ENCODE peak calls at places on chromosomes 11 and 22, in six cellular contexts. One of them, this sample, is unnamed.

GRCh38 chr22:33013531-33014162 is 44.5 kb downstream of the SYN3 start:
- DNase-seq in astrocyte of the spinal cord: no peak
- DNase-seq in AG04449: no peak
- DNase-seq in fibroblast of the aortic adventitia: no peak
- DNase-seq in glutamatergic neuron: no peak
- DNase-seq in CD8-positive, alpha-beta T cell: no peak
- DNase-seq in this sample: no peak

GRCh38 chr22:38443675-38444521 is 11.1 kb downstream of the KCNJ4 start:
- DNase-seq in AG04449: no peak
- DNase-seq in astrocyte of the spinal cord: no peak
- DNase-seq in CD8-positive, alpha-beta T cell: no peak
- DNase-seq in fibroblast of the aortic adventitia: no peak
- DNase-seq in glutamatergic neuron: no peak
- DNase-seq in this sample: no peak

GRCh38 chr11:103652013-103652412 is 384.4 kb upstream of the DDI1 start:
- DNase-seq in fibroblast of the aortic adventitia: peak
- DNase-seq in astrocyte of the spinal cord: peak
- DNase-seq in glutamatergic neuron: no peak
- DNase-seq in CD8-positive, alpha-beta T cell: no peak
- DNase-seq in AG04449: peak
- DNase-seq in this sample: no peak

GRCh38 chr22:35742342-35743100 is 24.8 kb downstream of the APOL5 start:
- DNase-seq in fibroblast of the aortic adventitia: peak
- DNase-seq in astrocyte of the spinal cord: peak
- DNase-seq in glutamatergic neuron: no peak
- DNase-seq in AG04449: peak
- DNase-seq in CD8-positive, alpha-beta T cell: no peak
- DNase-seq in this sample: peak

GRCh38 chr11:15673408-15673811 is 558.7 kb downstream of the INSC start:
- DNase-seq in fibroblast of the aortic adventitia: no peak
- DNase-seq in astrocyte of the spinal cord: no peak
- DNase-seq in glutamatergic neuron: no peak
- DNase-seq in AG04449: no peak
- DNase-seq in CD8-positive, alpha-beta T cell: no peak
- DNase-seq in this sample: no peak

GRCh38 chr11:117945047-117945820 is 16.0 kb upstream of the TMPRSS13 start:
- DNase-seq in fibroblast of the aortic adventitia: no peak
- DNase-seq in CD8-positive, alpha-beta T cell: no peak
- DNase-seq in glutamatergic neuron: no peak
- DNase-seq in astrocyte of the spinal cord: no peak
- DNase-seq in AG04449: no peak
- DNase-seq in this sample: no peak

GRCh38 chr22:37508431-37508963 is 10.7 kb downstream of the CARD10 start:
- DNase-seq in fibroblast of the aortic adventitia: no peak
- DNase-seq in astrocyte of the spinal cord: no peak
- DNase-seq in AG04449: no peak
- DNase-seq in glutamatergic neuron: no peak
- DNase-seq in CD8-positive, alpha-beta T cell: no peak
- DNase-seq in this sample: no peak

GRCh38 chr11:62832346-62833234 is at the start of gene TEX54:
- DNase-seq in astrocyte of the spinal cord: no peak
- DNase-seq in AG04449: no peak
- DNase-seq in glutamatergic neuron: no peak
- DNase-seq in fibroblast of the aortic adventitia: no peak
- DNase-seq in CD8-positive, alpha-beta T cell: no peak
- DNase-seq in this sample: no peak

GRCh38 chr11:75461136-75461535 is 28.1 kb upstream of the KLHL35 start:
- DNase-seq in astrocyte of the spinal cord: no peak
- DNase-seq in glutamatergic neuron: no peak
- DNase-seq in AG04449: no peak
- DNase-seq in CD8-positive, alpha-beta T cell: no peak
- DNase-seq in fibroblast of the aortic adventitia: no peak
- DNase-seq in this sample: no peak

GRCh38 chr11:44563716-44564115 is 1.7 kb upstream of the CD82 start:
- DNase-seq in CD8-positive, alpha-beta T cell: no peak
- DNase-seq in astrocyte of the spinal cord: peak
- DNase-seq in glutamatergic neuron: no peak
- DNase-seq in fibroblast of the aortic adventitia: peak
- DNase-seq in AG04449: peak
- DNase-seq in this sample: no peak

GRCh38 chr22:24550028-24550901 is 4.7 kb downstream of the GUCD1 start:
- DNase-seq in CD8-positive, alpha-beta T cell: no peak
- DNase-seq in AG04449: no peak
- DNase-seq in fibroblast of the aortic adventitia: peak
- DNase-seq in glutamatergic neuron: no peak
- DNase-seq in astrocyte of the spinal cord: no peak
- DNase-seq in this sample: no peak

GRCh38 chr11:844693-845644 is 2.3 kb downstream of the TSPAN4 start:
- DNase-seq in fibroblast of the aortic adventitia: peak
- DNase-seq in astrocyte of the spinal cord: peak
- DNase-seq in AG04449: peak
- DNase-seq in glutamatergic neuron: peak
- DNase-seq in CD8-positive, alpha-beta T cell: no peak
- DNase-seq in this sample: peak

GRCh38 chr11:64268028-64268686 is 16.3 kb downstream of the BAD start:
- DNase-seq in AG04449: no peak
- DNase-seq in glutamatergic neuron: no peak
- DNase-seq in astrocyte of the spinal cord: no peak
- DNase-seq in fibroblast of the aortic adventitia: no peak
- DNase-seq in CD8-positive, alpha-beta T cell: no peak
- DNase-seq in this sample: no peak

GRCh38 chr22:36546932-36547331 is 18.0 kb upstream of the EIF3D start:
- DNase-seq in fibroblast of the aortic adventitia: peak
- DNase-seq in astrocyte of the spinal cord: peak
- DNase-seq in CD8-positive, alpha-beta T cell: no peak
- DNase-seq in glutamatergic neuron: no peak
- DNase-seq in AG04449: no peak
- DNase-seq in this sample: no peak

GRCh38 chr22:41816871-41817270 is 16.0 kb upstream of the SREBF2 start:
- DNase-seq in glutamatergic neuron: no peak
- DNase-seq in fibroblast of the aortic adventitia: no peak
- DNase-seq in astrocyte of the spinal cord: no peak
- DNase-seq in CD8-positive, alpha-beta T cell: no peak
- DNase-seq in AG04449: no peak
- DNase-seq in this sample: no peak

GRCh38 chr11:116501728-116502127 is 271.1 kb downstream of the BUD13 start:
- DNase-seq in CD8-positive, alpha-beta T cell: no peak
- DNase-seq in AG04449: no peak
- DNase-seq in glutamatergic neuron: no peak
- DNase-seq in fibroblast of the aortic adventitia: no peak
- DNase-seq in astrocyte of the spinal cord: no peak
- DNase-seq in this sample: no peak

GRCh38 chr11:116500833-116501622 is 271.8 kb downstream of the BUD13 start:
- DNase-seq in astrocyte of the spinal cord: no peak
- DNase-seq in CD8-positive, alpha-beta T cell: no peak
- DNase-seq in fibroblast of the aortic adventitia: no peak
- DNase-seq in glutamatergic neuron: no peak
- DNase-seq in AG04449: no peak
- DNase-seq in this sample: no peak

GRCh38 chr11:116500002-116500832 is 272.6 kb downstream of the BUD13 start:
- DNase-seq in glutamatergic neuron: no peak
- DNase-seq in fibroblast of the aortic adventitia: no peak
- DNase-seq in AG04449: no peak
- DNase-seq in CD8-positive, alpha-beta T cell: no peak
- DNase-seq in astrocyte of the spinal cord: no peak
- DNase-seq in this sample: no peak

GRCh38 chr11:116498161-116498560 is 274.6 kb downstream of the BUD13 start:
- DNase-seq in CD8-positive, alpha-beta T cell: no peak
- DNase-seq in fibroblast of the aortic adventitia: no peak
- DNase-seq in AG04449: no peak
- DNase-seq in glutamatergic neuron: no peak
- DNase-seq in astrocyte of the spinal cord: no peak
- DNase-seq in this sample: no peak

DNA sequence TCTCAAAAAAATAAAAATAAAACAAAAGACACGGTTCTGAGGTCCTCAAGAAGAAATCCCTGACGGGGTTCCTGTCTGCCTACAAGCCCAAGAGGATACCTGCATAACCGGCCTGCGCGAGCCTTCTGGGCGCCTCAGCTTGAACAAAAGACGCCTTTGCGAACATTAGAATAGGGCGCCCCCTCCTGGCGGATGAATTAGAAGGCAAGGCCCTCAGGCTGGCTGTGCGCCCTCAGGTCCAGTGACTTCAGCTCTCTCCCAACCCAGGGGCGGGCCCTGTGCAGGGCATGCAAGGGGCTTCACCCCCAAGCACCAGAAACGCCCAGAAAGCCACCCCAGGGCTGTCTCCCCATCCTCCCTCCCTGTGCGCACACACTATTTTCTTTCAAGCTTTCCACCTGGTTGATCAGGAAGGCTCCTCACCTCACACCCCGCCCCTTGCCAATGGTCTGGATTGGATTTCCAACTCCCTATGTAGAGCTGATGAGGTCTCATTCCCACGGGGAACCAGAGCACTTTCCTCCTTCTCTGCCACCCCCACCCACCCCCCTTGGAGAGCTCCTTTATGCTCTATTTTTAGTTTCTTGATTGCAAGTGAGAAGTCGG is 273.3 kb downstream of the BUD13 start:
- DNase-seq in astrocyte of the spinal cord: peak
- DNase-seq in fibroblast of the aortic adventitia: peak
- DNase-seq in AG04449: no peak
- DNase-seq in CD8-positive, alpha-beta T cell: no peak
- DNase-seq in glutamatergic neuron: peak
- DNase-seq in this sample: peak
- TF ChIP-seq CTCF in astrocyte of the spinal cord: peak
- TF ChIP-seq CTCF in fibroblast of the aortic adventitia: peak
- TF ChIP-seq CTCF in AG04449: peak
- TF ChIP-seq CTCF in CD8-positive, alpha-beta T cell: no peak
- TF ChIP-seq CTCF in glutamatergic neuron: peak
- TF ChIP-seq CTCF in this sample: peak

DNA sequence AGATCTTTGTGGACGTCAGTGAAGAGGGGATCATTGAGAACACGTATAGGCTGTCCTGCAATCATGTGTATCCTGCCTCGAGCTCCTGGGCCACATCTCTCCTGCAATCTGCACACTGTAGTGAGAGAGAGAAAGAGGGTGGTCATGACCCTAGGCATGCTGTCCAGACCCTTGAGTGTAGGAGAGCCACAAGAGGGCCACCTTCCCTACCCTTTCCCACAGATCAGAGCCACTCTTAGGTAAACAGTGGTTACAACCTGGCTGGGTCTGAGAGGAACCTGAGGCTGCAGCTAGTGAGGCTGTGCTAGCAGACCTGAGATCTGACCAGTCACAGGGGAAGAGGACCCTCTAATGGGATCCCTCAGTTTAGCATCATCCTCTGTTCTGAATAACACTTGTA is 3.9 kb upstream of the IL18BP start:
- DNase-seq in AG04449: no peak
- DNase-seq in astrocyte of the spinal cord: no peak
- DNase-seq in fibroblast of the aortic adventitia: no peak
- DNase-seq in glutamatergic neuron: no peak
- DNase-seq in CD8-positive, alpha-beta T cell: no peak
- DNase-seq in this sample: no peak
- TF ChIP-seq CTCF in AG04449: no peak
- TF ChIP-seq CTCF in astrocyte of the spinal cord: no peak
- TF ChIP-seq CTCF in fibroblast of the aortic adventitia: no peak
- TF ChIP-seq CTCF in glutamatergic neuron: no peak
- TF ChIP-seq CTCF in CD8-positive, alpha-beta T cell: no peak
- TF ChIP-seq CTCF in this sample: no peak

DNA sequence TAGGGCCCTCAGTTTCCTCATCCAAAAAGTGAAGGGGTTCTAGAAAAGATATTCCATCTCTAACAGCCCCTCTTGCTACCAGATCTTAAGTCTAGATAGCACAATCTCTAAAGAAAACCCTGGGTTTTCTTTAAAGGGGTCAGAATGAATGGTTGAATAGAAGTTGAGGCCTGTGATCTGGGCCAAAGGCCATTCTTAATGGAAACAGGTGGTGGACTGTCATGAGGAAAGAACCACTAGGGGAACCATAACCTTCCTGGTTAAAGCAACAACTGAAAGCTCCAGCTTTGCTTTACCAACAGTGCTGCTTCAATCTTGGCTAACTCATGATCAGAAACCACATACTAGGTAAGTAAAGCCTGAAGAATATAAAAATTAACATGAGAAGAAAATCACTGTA is 1.8 kb downstream of the CELF1 start:
- DNase-seq in AG04449: no peak
- DNase-seq in astrocyte of the spinal cord: no peak
- DNase-seq in glutamatergic neuron: no peak
- DNase-seq in CD8-positive, alpha-beta T cell: no peak
- DNase-seq in fibroblast of the aortic adventitia: peak
- DNase-seq in this sample: no peak
- TF ChIP-seq CTCF in AG04449: peak
- TF ChIP-seq CTCF in astrocyte of the spinal cord: peak
- TF ChIP-seq CTCF in glutamatergic neuron: peak
- TF ChIP-seq CTCF in CD8-positive, alpha-beta T cell: no peak
- TF ChIP-seq CTCF in fibroblast of the aortic adventitia: peak
- TF ChIP-seq CTCF in this sample: peak

GRCh38 chr11:9756461-9756860 is 92.6 kb downstream of the SWAP70 start:
- DNase-seq in glutamatergic neuron: no peak
- DNase-seq in fibroblast of the aortic adventitia: no peak
- DNase-seq in CD8-positive, alpha-beta T cell: no peak
- DNase-seq in astrocyte of the spinal cord: no peak
- DNase-seq in AG04449: no peak
- DNase-seq in this sample: no peak

GRCh38 chr11:9758676-9759518 is 95.0 kb downstream of the SWAP70 start:
- DNase-seq in AG04449: no peak
- DNase-seq in glutamatergic neuron: peak
- DNase-seq in fibroblast of the aortic adventitia: peak
- DNase-seq in CD8-positive, alpha-beta T cell: peak
- DNase-seq in astrocyte of the spinal cord: peak
- DNase-seq in this sample: peak

GRCh38 chr11:9756878-9757277 is 93.0 kb downstream of the SWAP70 start:
- DNase-seq in glutamatergic neuron: no peak
- DNase-seq in AG04449: no peak
- DNase-seq in CD8-positive, alpha-beta T cell: no peak
- DNase-seq in fibroblast of the aortic adventitia: no peak
- DNase-seq in astrocyte of the spinal cord: no peak
- DNase-seq in this sample: no peak

GRCh38 chr11:9759519-9760179 is 95.8 kb downstream of the SWAP70 start:
- DNase-seq in AG04449: peak
- DNase-seq in glutamatergic neuron: peak
- DNase-seq in astrocyte of the spinal cord: peak
- DNase-seq in fibroblast of the aortic adventitia: peak
- DNase-seq in CD8-positive, alpha-beta T cell: peak
- DNase-seq in this sample: peak

DNA sequence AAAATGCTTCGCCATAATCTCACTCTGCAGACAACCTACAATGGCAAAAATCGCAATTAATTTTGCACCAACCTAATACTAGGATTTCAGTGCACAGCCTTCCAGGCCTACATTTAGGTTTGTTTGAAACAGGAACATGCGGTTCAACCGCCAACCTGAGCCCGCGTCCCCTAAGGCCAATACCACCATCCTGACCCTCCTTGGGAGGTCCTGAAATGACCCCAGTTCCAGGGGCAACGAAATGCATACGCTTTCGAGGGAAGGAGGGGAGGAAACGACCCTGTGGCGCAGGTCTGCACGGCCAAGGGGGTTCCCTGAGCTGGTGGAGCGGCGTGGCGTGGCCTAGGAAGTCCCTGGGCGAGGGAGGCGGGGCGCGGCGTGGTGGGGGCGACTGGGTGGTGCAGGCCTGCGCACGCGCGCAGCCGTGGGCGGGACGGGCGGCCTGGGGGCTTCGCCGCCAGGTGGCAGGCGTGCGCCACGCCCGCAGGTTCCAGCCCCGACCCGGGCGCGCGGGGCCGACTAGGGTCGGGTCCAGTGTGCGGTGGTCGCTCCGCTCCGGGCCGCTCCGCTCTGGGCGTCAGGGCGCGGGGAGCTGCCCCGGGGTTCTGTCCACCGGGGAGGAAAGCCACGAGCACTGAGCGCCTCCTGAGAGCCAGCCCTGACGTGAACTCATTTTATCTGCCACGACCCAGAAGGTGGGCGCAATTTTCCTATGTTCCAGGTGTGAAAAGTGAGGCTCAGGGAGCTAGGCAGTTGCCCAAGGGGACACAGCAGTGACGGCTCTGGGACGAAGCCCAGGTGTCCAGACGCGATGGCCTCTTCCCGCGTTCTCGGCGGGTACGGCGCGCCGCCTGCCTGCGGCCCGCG is 94.2 kb downstream of the SWAP70 start:
- DNase-seq in CD8-positive, alpha-beta T cell: peak
- DNase-seq in astrocyte of the spinal cord: peak
- DNase-seq in fibroblast of the aortic adventitia: peak
- DNase-seq in glutamatergic neuron: peak
- DNase-seq in AG04449: no peak
- DNase-seq in this sample: no peak
- TF ChIP-seq CTCF in CD8-positive, alpha-beta T cell: peak
- TF ChIP-seq CTCF in astrocyte of the spinal cord: peak
- TF ChIP-seq CTCF in fibroblast of the aortic adventitia: peak
- TF ChIP-seq CTCF in glutamatergic neuron: peak
- TF ChIP-seq CTCF in AG04449: peak
- TF ChIP-seq CTCF in this sample: peak